ENCODE peak calls at places on chromosome 3, in seven cellular contexts. G is sigmoid colon; C is neuronal stem cell; A is GM23338; X is CD8-positive, alpha-beta T cell; W is adrenal gland; M is HCT116. P is an unnamed sample.
A peak's percentile ranks its signal among the peaks of the same experiment; 100 is the strongest.

GRCh38 chr3:32614956-32615355 is 44.3 kb upstream of the DYNC1LI1 start:
- DNase-seq in G (no peak), C (no peak), A (no peak), X (no peak), W (no peak), M (no peak), P (no peak)

GRCh38 chr3:74079961-74080562 is 455.3 kb upstream of the PDZRN3 start:
- DNase-seq in G (no peak), C (no peak), A (peak; percentile 22), X (no peak), W (no peak), M (no peak), P (peak; percentile 18)

GRCh38 chr3:63908776-63909175 is 3.4 kb downstream of the SCAANT1 start:
- DNase-seq in G (no peak), C (no peak), A (no peak), X (no peak), W (no peak), M (no peak), P (no peak)

GRCh38 chr3:185153170-185153733 is 392 bp upstream of the C3orf70 start:
- DNase-seq in G (no peak), C (peak; percentile 46), A (peak; percentile 80), X (no peak), W (no peak), M (no peak), P (no peak)

GRCh38 chr3:47385796-47386195 is 5.0 kb downstream of the PTPN23 start:
- DNase-seq in G (no peak), C (no peak), A (no peak), X (no peak), W (no peak), M (no peak), P (no peak)

GRCh38 chr3:15148614-15149013 is 49.7 kb upstream of the RBSN start:
- DNase-seq in G (no peak), C (no peak), A (peak; percentile 88), X (no peak), W (peak; percentile 24), M (peak; percentile 43), P (peak; percentile 16)

GRCh38 chr3:195203631-195204030 is 67.3 kb downstream of the XXYLT1 start:
- DNase-seq in G (peak; percentile 54), C (no peak), A (no peak), X (no peak), W (no peak), M (no peak), P (no peak)

GRCh38 chr3:70076394-70076793 is 76.9 kb downstream of the SAMMSON start:
- DNase-seq in G (no peak), C (no peak), A (no peak), X (no peak), W (no peak), M (no peak), P (no peak)

GRCh38 chr3:186653984-186654383 is 11.8 kb upstream of the HRG start:
- DNase-seq in G (no peak), C (peak; percentile 27), A (peak; percentile 74), X (no peak), W (no peak), M (peak; percentile 13), P (peak; percentile 53)

GRCh38 chr3:4994144-4994730 is 15.0 kb downstream of the BHLHE40 start:
- DNase-seq in G (no peak), C (no peak), A (no peak), X (no peak), W (peak; percentile 62), M (peak; percentile 56), P (no peak)

GRCh38 chr3:122183521-122183892 is at the start of gene CASR:
- DNase-seq in G (no peak), C (no peak), A (peak; percentile 52), X (no peak), W (peak; percentile 16), M (no peak), P (no peak)

GRCh38 chr3:76873509-76874242 is 166.2 kb upstream of the ROBO2 start:
- DNase-seq in G (no peak), C (no peak), A (peak; percentile 65), X (no peak), W (no peak), M (no peak), P (no peak)

GRCh38 chr3:63349583-63350177 is 71.6 kb downstream of the SYNPR start:
- DNase-seq in G (no peak), C (peak; percentile 43), A (peak; percentile 86), X (no peak), W (peak; percentile 62), M (peak; percentile 24), P (peak; percentile 65)

GRCh38 chr3:144160627-144161026 is 189.0 kb downstream of the DIPK2A start:
- DNase-seq in G (no peak), C (no peak), A (no peak), X (no peak), W (no peak), M (no peak), P (no peak)

GRCh38 chr3:39138804-39139415 is 14.5 kb downstream of the CSRNP1 start:
- DNase-seq in G (peak; percentile 80), C (no peak), A (no peak), X (no peak), W (no peak), M (no peak), P (no peak)

GRCh38 chr3:8560608-8561007 is 59.0 kb downstream of the LMCD1 start:
- DNase-seq in G (peak; percentile 14), C (no peak), A (no peak), X (no peak), W (no peak), M (no peak), P (no peak)

GRCh38 chr3:48486952-48487351 is 17.0 kb downstream of the SHISA5 start:
- DNase-seq in G (no peak), C (no peak), A (no peak), X (no peak), W (peak; percentile 4), M (no peak), P (no peak)

GRCh38 chr3:157088506-157089454 is 71.2 kb downstream of the CCNL1 start:
- DNase-seq in G (peak; percentile 99), C (peak; percentile 94), A (peak; percentile 95), X (peak; percentile 91), W (peak; percentile 98), M (peak; percentile 78), P (peak; percentile 94)

GRCh38 chr3:13532661-13533060 is 16.3 kb upstream of the FBLN2 start:
- DNase-seq in G (no peak), C (no peak), A (no peak), X (no peak), W (no peak), M (no peak), P (no peak)

GRCh38 chr3:122938756-122939425 is 88.7 kb downstream of the SEMA5B start:
- DNase-seq in G (no peak), C (no peak), A (no peak), X (no peak), W (no peak), M (no peak), P (no peak)

GRCh38 chr3:175007316-175007715 is 148.2 kb downstream of the NAALADL2 start:
- DNase-seq in G (no peak), C (no peak), A (no peak), X (no peak), W (no peak), M (no peak), P (no peak)

GRCh38 chr3:112448939-112449338 is 50.3 kb downstream of the BTLA start:
- DNase-seq in G (no peak), C (no peak), A (no peak), X (no peak), W (no peak), M (no peak), P (no peak)

GRCh38 chr3:112446343-112446742 is 52.9 kb downstream of the BTLA start:
- DNase-seq in G (no peak), C (peak; percentile 4), A (no peak), X (no peak), W (no peak), M (no peak), P (peak; percentile 55)

GRCh38 chr3:112445839-112446238 is 53.4 kb downstream of the BTLA start:
- DNase-seq in G (no peak), C (no peak), A (no peak), X (no peak), W (no peak), M (no peak), P (no peak)
- H3K4me3 ChIP-seq in G (no peak overlapping the region), C (no peak overlapping the region), A (no peak overlapping the region), X (no peak overlapping the region), W (no peak overlapping the region), M (no peak overlapping the region), P (no peak overlapping the region)

GRCh38 chr3:50260027-50260941 is 8.7 kb upstream of the SEMA3B start:
- DNase-seq in G (peak; percentile 97), C (peak; percentile 96), A (peak; percentile 93), X (peak; percentile 72), W (peak; percentile 95), M (no peak), P (peak; percentile 95)

GRCh38 chr3:50256978-50257890 is 11.7 kb upstream of the SEMA3B start:
- DNase-seq in G (no peak), C (no peak), A (peak; percentile 82), X (no peak), W (no peak), M (no peak), P (peak; percentile 75)

GRCh38 chr3:50258979-50259378 is 10.0 kb upstream of the SEMA3B start:
- DNase-seq in G (no peak), C (no peak), A (no peak), X (no peak), W (no peak), M (no peak), P (peak; percentile 33)

GRCh38 chr3:50259432-50260026 is 9.4 kb upstream of the SEMA3B start:
- DNase-seq in G (peak; percentile 74), C (no peak), A (no peak), X (no peak), W (no peak), M (no peak), P (no peak)

GRCh38 chr3:50257990-50258389 is 11.0 kb upstream of the SEMA3B start:
- DNase-seq in G (no peak), C (no peak), A (no peak), X (no peak), W (no peak), M (no peak), P (no peak)
- H3K4me1 ChIP-seq in G (peaks cover 4% of the 10 kb centered on the region), C (peaks cover 36% of the 10 kb centered on the region), A (peaks cover 16% of the 10 kb centered on the region), X (peaks cover 6% of the 10 kb centered on the region), W (peaks cover 17% of the 10 kb centered on the region), M (peaks cover 14% of the 10 kb centered on the region), P (peaks cover 12% of the 10 kb centered on the region)

DNA sequence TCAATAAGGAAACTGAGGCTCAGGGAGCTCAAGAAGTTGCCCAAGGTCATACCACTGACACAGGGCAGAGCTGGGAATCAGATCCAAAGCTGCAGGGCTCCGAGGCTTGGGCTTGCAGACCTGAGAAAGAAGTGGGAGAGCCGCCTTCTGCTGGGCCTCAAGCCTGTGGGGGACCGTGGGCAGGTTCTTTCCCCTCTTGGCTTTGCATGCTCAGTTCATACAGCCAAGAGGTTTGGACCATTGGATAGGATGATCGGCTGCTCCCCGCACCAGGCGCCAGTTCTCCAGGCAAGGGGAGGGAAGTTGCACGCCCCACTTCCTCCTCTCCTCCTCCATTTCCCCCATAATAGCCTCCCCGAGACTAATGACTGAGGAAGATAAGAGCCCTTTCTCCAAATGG is 7.0 kb downstream of the SLC6A1 start:
- DNase-seq in G (no peak), C (no peak), A (no peak), X (no peak), W (no peak), M (no peak), P (no peak)
- H3K27me3 ChIP-seq in G (no peaks in the 10 kb centered on the region), C (peaks cover 14% of the 10 kb centered on the region), A (peaks cover 19% of the 10 kb centered on the region), X (no peaks in the 10 kb centered on the region), W (peaks cover 9% of the 10 kb centered on the region), M (peaks cover 49% of the 10 kb centered on the region), P (peaks cover 13% of the 10 kb centered on the region)

DNA sequence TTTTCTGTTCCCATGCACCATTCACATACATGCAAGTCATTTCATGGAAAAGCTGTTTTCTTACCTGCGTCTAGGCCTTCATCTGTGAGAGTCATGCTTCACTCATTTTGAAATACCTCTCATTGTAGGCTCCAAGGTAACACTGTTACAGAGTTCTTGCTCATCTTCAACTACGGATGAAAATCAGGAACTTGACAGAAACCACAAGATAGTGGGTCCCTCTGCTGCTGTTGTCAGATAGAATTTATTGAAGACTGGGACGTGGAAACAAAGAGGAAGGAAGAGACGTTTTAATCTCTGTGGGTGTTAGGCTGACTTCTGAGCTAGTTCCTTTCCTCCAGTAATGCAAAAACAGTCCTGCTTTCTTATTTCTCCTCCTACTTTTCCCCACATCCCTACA is at the start of gene P2RY14:
- DNase-seq in G (no peak), C (no peak), A (no peak), X (no peak), W (no peak), M (no peak), P (no peak)
- H3K4me3 ChIP-seq in G (peak within 1 kb of the TSS; percentile 23), C (no peak within 1 kb of the TSS), A (no peak within 1 kb of the TSS), X (no peak within 1 kb of the TSS), W (no peak within 1 kb of the TSS), M (no peak within 1 kb of the TSS), P (no peak within 1 kb of the TSS)

P was measured in HAP-1.